ENCODE peak calls at places on chromosomes 3 and 15, in ten cellular contexts. W is heart left ventricle, D is ovary, A is A549, I is HCT116, E is K562, X is uterus, G is spleen, B is H1, T is transverse colon. H is an unnamed sample.

GRCh38 chr3:169387751-169388696 is 275.5 kb downstream of the MECOM start:
- DNase-seq in E (no peak), D (peak), B (no peak), X (peak), A (peak), I (no peak), W (peak), T (peak), G (peak), H (peak)

GRCh38 chr3:63168179-63168578 is 109.9 kb upstream of the SYNPR start:
- DNase-seq in G (no peak), B (no peak), I (no peak), X (no peak), E (no peak), A (no peak), W (no peak), D (no peak), T (no peak), H (no peak)

GRCh38 chr3:20141841-20142240 is 44.2 kb downstream of the SGO1 start:
- DNase-seq in W (peak), G (no peak), E (no peak), T (no peak), A (no peak), I (no peak), X (peak), B (peak), D (peak), H (no peak)

GRCh38 chr15:52673312-52673711 is 5.9 kb downstream of the ATOSA start:
- DNase-seq in B (no peak), D (no peak), T (no peak), E (no peak), I (no peak), X (no peak), W (no peak), G (no peak), A (no peak), H (no peak)

GRCh38 chr3:124213641-124214040 is 221.7 kb upstream of the ROPN1 start:
- DNase-seq in E (no peak), A (no peak), B (no peak), X (no peak), I (no peak), T (no peak), G (no peak), W (no peak), D (no peak), H (no peak)

GRCh38 chr15:22895465-22896190 is 57.2 kb downstream of the NIPA2 start:
- DNase-seq in D (no peak), W (no peak), B (no peak), T (peak), E (peak), I (peak), X (no peak), A (peak), G (peak), H (peak)

GRCh38 chr3:68057637-68058320 is 403.4 kb upstream of the SUCLG2 start:
- DNase-seq in A (no peak), X (no peak), E (no peak), T (no peak), G (no peak), B (no peak), I (no peak), W (no peak), D (no peak), H (no peak)

GRCh38 chr15:58506787-58507671 is 75.2 kb downstream of the LIPC start:
- DNase-seq in D (no peak), A (no peak), I (no peak), T (no peak), B (no peak), X (no peak), E (no peak), W (no peak), G (no peak), H (no peak)

GRCh38 chr3:125212509-125213372 is at the start of gene SLC12A8:
- DNase-seq in X (no peak), I (no peak), W (peak), B (peak), A (no peak), T (peak), D (no peak), G (no peak), E (no peak), H (no peak)

GRCh38 chr15:33243869-33244268 is 49.4 kb upstream of the FMN1 start:
- DNase-seq in D (no peak), B (no peak), G (no peak), E (no peak), T (no peak), X (no peak), A (peak), I (no peak), W (no peak), H (no peak)

GRCh38 chr3:198080521-198081384 is 120.7 kb downstream of the LMLN start:
- DNase-seq in E (peak), I (peak), W (peak), G (peak), D (peak), X (peak), A (peak), T (peak), B (peak), H (peak)

GRCh38 chr3:38214560-38214959 is 49.2 kb downstream of the OXSR1 start:
- DNase-seq in I (no peak), T (no peak), B (no peak), A (no peak), G (no peak), X (no peak), E (no peak), W (no peak), D (no peak), H (no peak)

GRCh38 chr15:85624241-85624855 is 170.4 kb downstream of the KLHL25 start:
- DNase-seq in D (no peak), B (no peak), I (no peak), X (no peak), T (no peak), W (no peak), G (no peak), A (no peak), E (no peak), H (no peak)

GRCh38 chr3:105401691-105402149 is 35.0 kb downstream of the ALCAM start:
- DNase-seq in T (no peak), E (no peak), D (no peak), A (peak), I (peak), G (no peak), X (no peak), W (no peak), B (no peak), H (no peak)

GRCh38 chr3:105834768-105835167 is 34.0 kb downstream of the CBLB start:
- DNase-seq in W (no peak), A (no peak), T (no peak), X (no peak), I (no peak), E (no peak), G (no peak), B (no peak), D (no peak), H (no peak)

GRCh38 chr15:66883322-66883911 is 181.4 kb downstream of the SMAD6 start:
- DNase-seq in E (peak), D (peak), I (peak), T (peak), G (no peak), X (peak), A (peak), B (peak), W (peak), H (peak)

GRCh38 chr3:149291178-149291577 is 42.3 kb downstream of the TM4SF18 start:
- DNase-seq in A (peak), G (no peak), D (no peak), B (no peak), I (no peak), W (no peak), X (no peak), T (no peak), E (peak), H (no peak)

GRCh38 chr15:43229977-43230376 is 9.2 kb upstream of the EPB42 start:
- DNase-seq in X (no peak), D (no peak), A (no peak), G (no peak), W (peak), T (no peak), I (no peak), E (no peak), B (no peak), H (no peak)

GRCh38 chr3:47961815-47962606 is 54.2 kb downstream of the MAP4 start:
- DNase-seq in E (no peak), W (no peak), X (no peak), T (no peak), I (no peak), B (no peak), G (no peak), D (no peak), A (no peak), H (no peak)

GRCh38 chr3:127164615-127165014 is 28.3 kb upstream of the PRR23E start:
- DNase-seq in G (no peak), E (no peak), D (no peak), I (no peak), X (no peak), T (no peak), B (no peak), A (no peak), W (no peak), H (no peak)

GRCh38 chr3:111653766-111654165 is 58.6 kb upstream of the ZBED2 start:
- DNase-seq in E (no peak), G (no peak), X (no peak), B (no peak), A (no peak), T (no peak), D (no peak), W (no peak), I (no peak), H (no peak)

GRCh38 chr15:41932939-41933725 is 39.2 kb downstream of the EHD4 start:
- DNase-seq in A (no peak), X (no peak), W (no peak), T (no peak), B (no peak), E (no peak), D (no peak), I (no peak), G (no peak), H (no peak)

GRCh38 chr3:137642831-137643230 is 121.3 kb upstream of the SOX14 start:
- DNase-seq in B (no peak), E (no peak), D (no peak), W (no peak), T (no peak), G (no peak), X (no peak), I (no peak), A (no peak), H (no peak)

GRCh38 chr3:35664460-35664919 is 25.2 kb downstream of the ARPP21 start:
- DNase-seq in G (peak), W (peak), T (no peak), X (peak), B (peak), I (no peak), D (peak), A (no peak), E (no peak), H (no peak)

GRCh38 chr15:60370105-60370803 is 27.5 kb downstream of the ANXA2 start:
- DNase-seq in G (no peak), I (no peak), E (no peak), A (peak), X (no peak), B (no peak), D (no peak), T (no peak), W (no peak), H (no peak)

GRCh38 chr3:27345493-27345892 is 23.7 kb downstream of the NEK10 start:
- DNase-seq in B (no peak), G (no peak), E (no peak), X (no peak), D (no peak), T (peak), A (no peak), W (no peak), I (no peak), H (no peak)

GRCh38 chr15:35956066-35956465 is 410.1 kb upstream of the DPH6 start:
- DNase-seq in A (no peak), W (no peak), E (no peak), B (no peak), D (no peak), I (no peak), T (no peak), G (no peak), X (no peak), H (no peak)

GRCh38 chr15:48954538-48954937 is 9.2 kb downstream of the SHC4 start:
- DNase-seq in I (no peak), G (no peak), B (peak), X (no peak), E (no peak), W (no peak), T (no peak), D (no peak), A (no peak), H (no peak)

GRCh38 chr3:161559177-161559998 is 62.8 kb downstream of the OTOL1 start:
- DNase-seq in G (no peak), B (no peak), I (peak), X (no peak), E (peak), D (no peak), W (no peak), T (no peak), A (peak), H (no peak)

GRCh38 chr3:16864610-16865313 is 20.0 kb upstream of the PLCL2 start:
- DNase-seq in B (no peak), I (no peak), W (no peak), T (no peak), D (no peak), E (no peak), X (no peak), G (no peak), A (peak), H (no peak)

GRCh38 chr3:23740517-23741402 is 65.0 kb upstream of the UBE2E1 start:
- DNase-seq in E (no peak), B (no peak), D (no peak), G (no peak), W (no peak), I (peak), T (peak), X (no peak), A (peak), H (no peak)

GRCh38 chr3:156816091-156816793 is 9.9 kb upstream of the LEKR1 start:
- DNase-seq in G (peak), X (peak), D (peak), E (no peak), W (peak), B (no peak), T (peak), I (no peak), A (peak), H (no peak)

DNA sequence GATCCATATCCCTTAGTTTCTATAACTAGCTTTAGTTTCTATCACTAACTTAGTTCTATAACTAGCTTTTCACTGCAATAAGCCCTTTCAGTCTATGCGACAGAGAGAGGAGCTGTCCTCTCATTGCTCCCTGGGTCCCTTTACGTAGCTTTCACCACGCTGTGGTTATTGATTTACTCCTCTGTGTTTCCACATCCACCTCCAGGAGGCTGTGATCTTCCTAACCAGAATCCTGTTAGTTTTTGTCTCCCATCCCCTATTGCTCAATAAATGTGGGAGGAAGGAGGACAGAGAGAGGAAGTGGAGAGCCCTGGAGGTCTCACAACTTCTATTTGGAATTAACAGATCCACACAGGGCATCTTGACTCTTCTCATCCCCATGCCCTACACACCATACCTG is 1036.1 kb downstream of the MCTP2 start:
- DNase-seq in G (no peak), W (no peak), I (no peak), B (no peak), E (no peak), X (no peak), T (no peak), A (no peak), D (no peak), H (no peak)
- TF ChIP-seq POLR2A in G (no peak), W (no peak), I (no peak), B (no peak), E (no peak), X (no peak), T (no peak), A (no peak), D (no peak), H (no peak)

GRCh38 chr3:196144383-196145105 is 62.7 kb upstream of the TFRC start:
- DNase-seq in G (no peak), A (no peak), W (no peak), I (no peak), T (no peak), E (no peak), X (no peak), B (no peak), D (no peak), H (no peak)
- TF ChIP-seq POLR2A in G (no peak), A (no peak), W (no peak), I (no peak), T (no peak), E (no peak), X (no peak), B (no peak), D (no peak), H (no peak)

GRCh38 chr3:52670621-52671521 is 14.8 kb downstream of the PBRM1 start:
- DNase-seq in X (no peak), D (peak), T (no peak), E (no peak), B (no peak), G (no peak), A (peak), W (no peak), I (peak), H (no peak)
- TF ChIP-seq POLR2A in X (no peak), D (no peak), T (no peak), E (no peak), B (no peak), G (no peak), A (no peak), W (no peak), I (no peak), H (no peak)

DNA sequence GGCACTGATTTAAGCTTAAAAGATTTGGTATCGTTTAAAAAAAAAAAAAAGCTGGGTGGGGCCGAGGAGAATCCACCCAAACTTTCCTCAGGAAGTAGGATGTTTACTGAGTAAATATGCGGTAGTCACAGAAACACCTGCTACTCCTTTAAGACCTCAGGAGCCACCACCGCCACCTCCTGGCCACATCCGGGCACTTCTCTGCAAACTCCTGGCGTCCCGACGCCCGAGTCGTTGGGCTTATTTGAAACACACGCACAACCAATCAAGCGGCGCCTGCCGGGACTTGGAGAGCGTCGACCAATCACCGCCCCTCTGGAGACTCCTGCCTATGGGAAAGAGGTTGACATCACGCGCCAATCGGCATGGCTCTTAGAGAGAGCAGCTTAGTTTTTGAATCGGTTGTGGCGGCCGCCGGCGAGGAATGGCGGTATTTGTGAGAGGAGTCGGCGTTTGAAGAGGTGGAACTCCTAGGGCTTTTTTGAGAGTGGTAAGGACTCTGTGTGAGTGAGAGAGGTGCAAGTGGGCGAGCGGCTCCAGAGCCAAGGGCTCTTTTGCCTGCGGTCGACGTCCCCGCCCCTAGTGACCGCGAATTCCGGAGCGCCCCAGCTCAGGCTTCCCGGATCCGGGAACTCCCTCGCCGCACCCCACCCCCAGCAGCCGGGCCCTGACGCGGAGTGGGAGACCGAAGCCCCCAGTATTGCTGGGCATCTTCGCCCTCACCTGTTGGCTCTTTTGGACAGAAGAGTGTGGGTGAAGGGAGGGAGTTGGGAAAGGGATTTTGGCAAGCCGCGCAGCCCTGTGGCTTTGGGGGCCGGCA is at the start of gene ECT2:
- DNase-seq in I (peak), W (peak), G (peak), B (peak), A (peak), X (peak), D (peak), T (peak), E (peak), H (peak)
- TF ChIP-seq POLR2A in I (no peak), W (no peak), G (no peak), B (peak), A (peak), X (peak), D (no peak), T (peak), E (peak), H (no peak)